ENCODE peak calls at places on chromosomes 6 and 20, in six cellular contexts. S is WTC11, N is GM23338, R is K562, Z is H1, C is HepG2. G is an unnamed sample.

GRCh38 chr20:18504479-18505060 is 3.2 kb upstream of the SEC23B start:
- DNase-seq in S (peak; percentile 12), N (peak; percentile 24), R (no peak), Z (no peak), C (no peak), G (no peak)

GRCh38 chr20:47137231-47137865 is 219.2 kb downstream of the ZMYND8 start:
- DNase-seq in S (no peak), N (no peak), R (no peak), Z (no peak), C (no peak), G (no peak)

GRCh38 chr6:43125119-43125518 is 46.0 kb upstream of the SRF start:
- DNase-seq in S (no peak), N (no peak), R (no peak), Z (no peak), C (peak; percentile 31), G (no peak)

GRCh38 chr20:48794360-48794759 is 33.4 kb downstream of the PREX1 start:
- DNase-seq in S (peak; percentile 50), N (peak; percentile 72), R (no peak), Z (peak; percentile 74), C (no peak), G (no peak)

GRCh38 chr20:63394069-63394468 is 32.9 kb upstream of the CHRNA4 start:
- DNase-seq in S (peak; percentile 67), N (peak; percentile 84), R (no peak), Z (no peak), C (no peak), G (no peak)

GRCh38 chr20:44208770-44209169 is 1.8 kb downstream of the OSER1 start:
- DNase-seq in S (no peak), N (no peak), R (no peak), Z (no peak), C (peak; percentile 82), G (no peak)

GRCh38 chr6:130964808-130965604 is 98.0 kb downstream of the EPB41L2 start:
- DNase-seq in S (no peak), N (no peak), R (no peak), Z (no peak), C (no peak), G (no peak)

GRCh38 chr6:96939019-96939805 is 14.7 kb downstream of the KLHL32 start:
- DNase-seq in S (no peak), N (no peak), R (no peak), Z (no peak), C (no peak), G (no peak)

GRCh38 chr6:75374913-75375530 is 90.4 kb upstream of the TMEM30A start:
- DNase-seq in S (peak; percentile 35), N (peak; percentile 55), R (no peak), Z (peak; percentile 55), C (no peak), G (no peak)

GRCh38 chr20:59020938-59021551 is 1.8 kb downstream of the TUBB1 start:
- DNase-seq in S (no peak), N (no peak), R (peak; percentile 87), Z (no peak), C (no peak), G (no peak)

DNA sequence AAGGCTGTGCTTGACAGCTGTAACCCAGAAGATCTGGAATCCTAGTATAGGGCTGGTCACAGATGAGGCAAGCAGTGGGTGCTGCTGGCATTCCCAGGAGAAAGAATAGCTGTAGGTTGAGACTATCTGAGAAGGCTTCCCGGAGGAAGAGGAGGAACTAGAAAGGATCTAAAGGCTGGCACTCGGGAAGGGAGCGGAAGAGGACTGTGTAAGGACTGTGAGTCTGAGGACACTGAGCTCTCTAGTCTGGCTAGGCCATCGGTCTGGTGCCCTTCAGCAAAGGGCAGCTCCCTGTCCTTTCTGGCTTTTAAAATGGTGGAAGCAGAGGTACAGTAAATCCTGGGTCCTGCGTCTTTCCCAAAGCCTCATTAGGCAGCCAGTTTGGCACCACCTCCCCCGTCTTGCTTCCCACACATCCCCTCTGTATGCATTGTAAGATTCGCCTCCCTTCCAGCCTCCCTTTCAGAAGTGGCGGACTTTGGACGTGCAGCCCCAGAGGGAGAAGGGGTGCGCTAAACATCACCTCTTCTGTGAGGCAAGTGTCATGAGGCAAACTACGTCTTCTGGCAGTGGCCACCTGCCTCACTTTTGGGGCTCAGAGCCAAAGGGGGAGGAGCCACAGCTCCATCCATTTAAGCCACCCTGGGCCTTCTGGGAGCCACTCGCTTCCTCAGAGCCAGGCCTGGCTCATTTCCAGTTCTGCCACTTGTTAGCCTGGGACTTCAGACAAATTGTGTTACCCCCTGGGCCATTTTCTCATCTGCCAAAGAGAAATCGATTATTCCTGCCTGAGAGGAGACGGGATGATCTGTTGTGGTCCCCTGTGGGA is 8.6 kb downstream of the SNPH start:
- DNase-seq in S (no peak), N (no peak), R (no peak), Z (no peak), C (no peak), G (no peak)
- TF ChIP-seq CREB1 in S (no peak), N (no peak), R (no peak), Z (no peak), C (no peak), G (no peak)

GRCh38 chr6:47669684-47670515 is 28.5 kb upstream of the ADGRF4 start:
- DNase-seq in S (peak; percentile 29), N (peak; percentile 66), R (no peak), Z (no peak), C (no peak), G (no peak)
- TF ChIP-seq CREB1 in S (no peak), N (no peak), R (no peak), Z (no peak), C (no peak), G (no peak)

DNA sequence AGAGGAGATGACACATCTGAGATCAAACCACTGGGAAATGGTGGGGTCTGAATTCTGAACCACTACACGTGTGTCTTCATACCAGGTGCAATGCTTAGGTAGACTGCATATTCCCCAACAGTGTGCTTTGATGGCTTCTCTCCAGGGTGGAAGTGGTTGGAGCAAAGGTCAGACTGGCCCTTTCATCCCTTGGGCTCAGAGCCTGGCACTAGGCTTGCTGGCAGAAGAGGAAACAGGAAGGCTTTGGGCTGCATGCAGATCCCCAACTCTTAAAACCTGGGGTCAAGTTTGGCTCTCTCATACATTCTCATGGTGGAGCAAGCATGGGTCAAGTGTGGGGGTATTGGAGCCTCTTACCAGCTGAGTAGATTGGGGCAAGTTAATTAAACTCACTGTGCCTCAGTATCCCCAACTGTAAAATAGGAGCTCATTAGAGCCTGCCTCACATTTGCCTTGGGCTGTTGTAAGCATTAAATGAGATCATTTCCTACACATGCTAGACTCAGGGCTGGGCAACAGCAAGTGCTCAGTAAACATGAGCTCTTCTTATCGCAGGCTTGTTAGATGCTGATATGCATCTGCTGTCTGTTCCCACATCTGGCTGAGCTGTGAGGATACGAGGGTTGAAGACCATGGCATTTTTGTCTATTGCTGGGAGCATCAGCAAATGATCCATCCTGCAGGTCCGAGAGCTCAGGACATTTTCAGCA is 51.6 kb upstream of the FAM83D start:
- DNase-seq in S (no peak), N (no peak), R (no peak), Z (no peak), C (no peak), G (no peak)
- TF ChIP-seq CREB1 in S (no peak), N (no peak), R (no peak), Z (no peak), C (no peak), G (no peak)

DNA sequence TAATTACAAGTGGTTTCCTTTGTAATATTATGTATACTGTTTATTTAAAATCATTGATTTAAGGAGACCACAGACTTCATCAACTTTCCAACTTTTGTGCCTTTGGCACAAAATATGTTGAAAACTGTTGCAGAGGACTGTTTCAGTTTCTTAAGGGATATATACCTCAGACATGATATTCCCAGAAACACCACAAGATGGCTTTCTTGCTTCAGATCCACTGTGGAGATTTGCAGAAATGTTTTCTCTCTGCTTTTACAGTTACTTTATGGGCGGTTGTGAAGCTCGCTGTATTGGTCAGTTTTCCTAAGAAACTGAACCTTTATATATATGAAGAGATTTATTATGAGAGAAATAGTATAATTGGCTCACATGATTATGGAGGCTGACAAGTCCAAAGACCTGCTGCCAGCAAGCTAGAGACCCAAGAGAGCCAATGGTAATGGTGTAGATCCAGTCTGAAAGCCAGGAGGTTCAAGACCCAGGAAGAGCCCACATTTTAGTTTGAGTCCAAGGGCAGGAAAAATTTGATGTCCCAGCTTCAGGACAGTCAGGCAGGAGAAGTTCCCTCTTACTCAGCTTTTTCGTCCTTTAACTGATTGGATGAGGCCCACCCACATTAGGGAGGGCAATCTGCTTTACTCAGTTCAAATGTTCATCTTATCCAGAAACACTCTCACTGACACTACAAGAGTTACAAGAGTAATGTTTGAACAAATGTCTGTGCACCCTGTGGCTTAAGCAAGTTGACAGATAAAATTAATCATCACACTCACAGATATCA is 12.8 kb downstream of the ME1 start:
- DNase-seq in S (no peak), N (peak; percentile 69), R (peak; percentile 45), Z (no peak), C (peak; percentile 27), G (no peak)
- TF ChIP-seq CREB1 in S (no peak), N (no peak), R (no peak), Z (no peak), C (no peak), G (no peak)

GRCh38 chr6:120873125-120873865 is 461.0 kb downstream of the TBC1D32 start:
- DNase-seq in S (no peak), N (no peak), R (no peak), Z (no peak), C (no peak), G (no peak)

GRCh38 chr6:120874422-120874821 is 459.9 kb downstream of the TBC1D32 start:
- DNase-seq in S (no peak), N (no peak), R (no peak), Z (no peak), C (no peak), G (no peak)

GRCh38 chr6:120876405-120876804 is 457.9 kb downstream of the TBC1D32 start:
- DNase-seq in S (no peak), N (no peak), R (no peak), Z (no peak), C (no peak), G (no peak)

GRCh38 chr6:120872262-120872578 is 462.1 kb downstream of the TBC1D32 start:
- DNase-seq in S (no peak), N (no peak), R (no peak), Z (no peak), C (no peak), G (no peak)

DNA sequence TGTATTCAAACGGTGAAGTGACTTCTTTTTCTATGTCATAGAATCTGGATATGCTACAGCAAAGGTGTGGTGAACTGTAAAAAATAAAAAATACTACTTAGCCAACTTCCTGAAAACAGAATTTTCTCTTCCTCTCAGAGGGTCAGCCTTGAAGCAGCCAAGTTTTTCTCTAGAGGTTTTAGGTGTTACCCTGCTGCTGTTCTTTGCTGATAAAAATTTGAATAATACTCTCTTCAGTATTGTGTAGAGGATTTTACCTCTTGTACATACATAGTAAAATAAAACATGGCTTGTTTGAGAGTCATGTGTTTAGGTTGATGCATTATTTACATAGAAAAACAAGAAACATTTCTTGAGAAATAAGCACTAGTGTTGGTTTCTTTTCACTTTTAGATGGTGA is 458.4 kb downstream of the TBC1D32 start:
- DNase-seq in S (no peak), N (no peak), R (no peak), Z (no peak), C (no peak), G (no peak)
- TF ChIP-seq CREB1 in S (no peak), N (no peak), R (no peak), Z (no peak), C (no peak), G (no peak)

GRCh38 chr6:54758340-54758739 is 88.2 kb upstream of the FAM83B start:
- DNase-seq in S (no peak), N (peak; percentile 6), R (no peak), Z (no peak), C (no peak), G (no peak)
- TF ChIP-seq CREB1 in S (no peak), N (no peak), R (no peak), Z (no peak), C (no peak), G (no peak)